ENCODE peak calls at places on chromosome 11, in four cellular contexts. M, K, S and B are unnamed samples. For H3K4me1, the result is how much of the 10 kb centered on the place peaks cover.

GRCh38 chr11:120400564-120401364 is 64.6 kb downstream of the ARHGEF12 start:
- DNase-seq in M (peak), S (peak), K (no peak), B (no peak)

GRCh38 chr11:22539851-22540376 is 85.7 kb downstream of the FANCF start:
- DNase-seq in S (peak), K (no peak), M (no peak), B (no peak)

GRCh38 chr11:57937431-57937830 is 86.2 kb upstream of the OR9Q1 start:
- DNase-seq in K (no peak), S (no peak), M (no peak), B (no peak)

GRCh38 chr11:118224512-118225180 is at the start of gene JAML:
- DNase-seq in S (no peak), K (no peak), M (no peak), B (no peak)

GRCh38 chr11:73233211-73233610 is 15.1 kb downstream of the P2RY2 start:
- DNase-seq in M (no peak), S (no peak), K (no peak), B (no peak)

GRCh38 chr11:3206128-3206921 is 12.3 kb downstream of the MRGPRG start:
- DNase-seq in S (no peak), M (no peak), K (no peak), B (no peak)

GRCh38 chr11:66752148-66752547 is 23.1 kb upstream of the SPTBN2 start:
- DNase-seq in S (no peak), M (no peak), K (no peak), B (no peak)

GRCh38 chr11:105357764-105358163 is 218.2 kb upstream of the CARD18 start:
- DNase-seq in K (no peak), S (no peak), M (no peak), B (no peak)

GRCh38 chr11:34053161-34053686 is 1.7 kb downstream of the CAPRIN1 start:
- DNase-seq in M (peak), K (no peak), S (peak), B (peak)

GRCh38 chr11:68106165-68106940 is 14.8 kb downstream of the CHKA start:
- DNase-seq in K (no peak), M (no peak), S (no peak), B (no peak)

GRCh38 chr11:73854680-73855079 is 22.0 kb downstream of the COA4 start:
- DNase-seq in K (no peak), S (no peak), M (no peak), B (no peak)

GRCh38 chr11:118635642-118636041 is 28.2 kb downstream of the PHLDB1 start:
- DNase-seq in M (no peak), S (no peak), K (no peak), B (no peak)

GRCh38 chr11:126202646-126203359 is 8.6 kb downstream of the RPUSD4 start:
- DNase-seq in S (no peak), K (no peak), M (no peak), B (no peak)

GRCh38 chr11:26753738-26754504 is 32.1 kb upstream of the SLC5A12 start:
- DNase-seq in K (no peak), S (peak), M (peak), B (peak)

GRCh38 chr11:35174666-35175065 is 35.7 kb downstream of the CD44 start:
- DNase-seq in S (no peak), K (no peak), M (no peak), B (no peak)
- H3K4me1 ChIP-seq in S (half or more), K (half or more), M (under half), B (under half)

GRCh38 chr11:5983443-5983842 is 3.3 kb downstream of the OR52L1 start:
- DNase-seq in S (no peak), M (no peak), K (no peak), B (no peak)
- TF ChIP-seq CTCF in S (no peak), M (no peak), K (no peak), B (no peak)

GRCh38 chr11:47516155-47516554 is 36.8 kb downstream of the CELF1 start:
- DNase-seq in K (no peak), S (no peak), M (no peak), B (no peak)
- H3K4me1 ChIP-seq in K (half or more), S (half or more), M (under half), B (under half)

DNA sequence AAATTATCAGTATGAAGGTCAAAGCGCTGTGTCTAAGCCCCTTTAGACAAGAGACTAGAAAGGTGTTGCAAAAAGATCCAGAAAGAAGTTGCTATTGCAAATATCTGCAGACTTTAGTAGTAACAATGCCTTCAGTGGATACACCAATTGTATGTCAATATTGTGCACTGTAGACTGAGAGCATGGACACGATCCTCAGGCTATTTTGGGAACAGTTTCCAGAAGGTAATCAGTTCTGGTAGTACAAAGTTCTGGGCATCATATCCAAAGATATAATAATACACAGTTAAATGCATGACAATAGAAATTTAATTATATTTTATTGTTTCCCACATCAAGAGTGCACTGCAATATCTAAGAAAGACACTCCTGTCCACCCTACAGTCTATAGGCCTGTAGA is 84.1 kb upstream of the LUZP2 start:
- DNase-seq in M (no peak), S (no peak), K (no peak), B (no peak)
- TF ChIP-seq CTCF in M (no peak), S (no peak), K (no peak), B (no peak)

DNA sequence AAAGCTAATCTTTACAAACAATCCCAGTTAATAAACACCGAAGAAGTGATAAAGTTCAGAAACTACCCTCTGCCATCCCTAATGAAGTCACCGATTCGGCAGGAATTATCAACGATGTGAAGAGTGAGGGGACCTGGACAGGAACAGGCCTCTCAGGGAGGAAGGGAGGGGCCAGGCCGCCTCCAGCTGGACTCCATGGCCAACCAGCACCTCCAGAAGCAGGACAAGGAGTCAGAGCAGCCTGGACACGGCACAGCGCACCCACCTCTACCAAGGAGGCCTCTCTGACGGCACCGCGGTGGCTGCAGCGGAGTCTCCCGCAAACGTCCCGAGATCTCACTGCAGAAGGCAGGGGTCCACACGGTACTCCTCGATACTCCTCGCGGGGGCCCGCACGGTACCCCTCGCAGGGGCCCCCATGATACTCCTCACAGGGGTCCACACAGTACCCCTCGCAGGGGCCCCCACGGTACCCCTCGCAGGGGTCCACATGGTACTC is 3.8 kb downstream of the TOLLIP start:
- DNase-seq in M (no peak), S (no peak), K (peak), B (no peak)
- H3K4me1 ChIP-seq in M (under half), S (half or more), K (half or more), B (under half)

GRCh38 chr11:36609383-36609782 is 11.3 kb upstream of the RAG2 start:
- DNase-seq in S (no peak), M (no peak), K (no peak), B (no peak)
- TF ChIP-seq CTCF in S (no peak), M (no peak), K (no peak), B (no peak)